ENCODE peak calls at places on chromosomes 12 and 14, in six cellular contexts. One of them, this sample, is unnamed.

GRCh38 chr14:60505448-60505847 is 3.5 kb upstream of the SIX6 start:
- DNase-seq in AG10803: no peak
- DNase-seq in heart right ventricle: no peak
- DNase-seq in astrocyte of the spinal cord: no peak
- DNase-seq in thyroid gland: no peak
- DNase-seq in adrenal gland: no peak
- DNase-seq in this sample: no peak

GRCh38 chr14:75204106-75204505 is 27.7 kb upstream of the TMED10 start:
- DNase-seq in AG10803: peak; percentile 33
- DNase-seq in heart right ventricle: no peak
- DNase-seq in astrocyte of the spinal cord: peak; percentile 23
- DNase-seq in thyroid gland: peak; percentile 20
- DNase-seq in adrenal gland: no peak
- DNase-seq in this sample: no peak

GRCh38 chr14:32078030-32078793 is 1.1 kb downstream of the ARHGAP5 start:
- DNase-seq in AG10803: peak; percentile 41
- DNase-seq in heart right ventricle: peak; percentile 46
- DNase-seq in astrocyte of the spinal cord: peak; percentile 50
- DNase-seq in thyroid gland: peak; percentile 68
- DNase-seq in adrenal gland: peak; percentile 50
- DNase-seq in this sample: peak; percentile 21

GRCh38 chr12:119025786-119026185 is 44.4 kb downstream of the SRRM4 start:
- DNase-seq in AG10803: no peak
- DNase-seq in heart right ventricle: no peak
- DNase-seq in astrocyte of the spinal cord: no peak
- DNase-seq in thyroid gland: no peak
- DNase-seq in adrenal gland: no peak
- DNase-seq in this sample: no peak

GRCh38 chr12:123024819-123025391 is 44.4 kb downstream of the ARL6IP4 start:
- DNase-seq in AG10803: peak; percentile 5
- DNase-seq in heart right ventricle: no peak
- DNase-seq in astrocyte of the spinal cord: peak; percentile 52
- DNase-seq in thyroid gland: no peak
- DNase-seq in adrenal gland: no peak
- DNase-seq in this sample: no peak

GRCh38 chr14:82180057-82180620 is 646.5 kb upstream of the SEL1L start:
- DNase-seq in AG10803: no peak
- DNase-seq in heart right ventricle: no peak
- DNase-seq in astrocyte of the spinal cord: no peak
- DNase-seq in thyroid gland: no peak
- DNase-seq in adrenal gland: no peak
- DNase-seq in this sample: no peak

GRCh38 chr12:88179436-88180014 is 37.4 kb downstream of the TMTC3 start:
- DNase-seq in AG10803: no peak
- DNase-seq in heart right ventricle: no peak
- DNase-seq in astrocyte of the spinal cord: no peak
- DNase-seq in thyroid gland: no peak
- DNase-seq in adrenal gland: no peak
- DNase-seq in this sample: no peak

GRCh38 chr14:31251028-31251958 is 43.7 kb upstream of the HECTD1 start:
- DNase-seq in AG10803: no peak
- DNase-seq in heart right ventricle: no peak
- DNase-seq in astrocyte of the spinal cord: no peak
- DNase-seq in thyroid gland: no peak
- DNase-seq in adrenal gland: no peak
- DNase-seq in this sample: no peak

GRCh38 chr14:101723061-101723595 is 38.4 kb upstream of the PPP2R5C start:
- DNase-seq in AG10803: no peak
- DNase-seq in heart right ventricle: no peak
- DNase-seq in astrocyte of the spinal cord: no peak
- DNase-seq in thyroid gland: no peak
- DNase-seq in adrenal gland: no peak
- DNase-seq in this sample: no peak

GRCh38 chr12:90548595-90548994 is 406.4 kb downstream of the CCER1 start:
- DNase-seq in AG10803: no peak
- DNase-seq in heart right ventricle: no peak
- DNase-seq in astrocyte of the spinal cord: no peak
- DNase-seq in thyroid gland: no peak
- DNase-seq in adrenal gland: no peak
- DNase-seq in this sample: no peak

GRCh38 chr14:32940066-32940651 is 1.5 kb downstream of the NPAS3 start:
- DNase-seq in AG10803: peak; percentile 6
- DNase-seq in heart right ventricle: no peak
- DNase-seq in astrocyte of the spinal cord: peak; percentile 62
- DNase-seq in thyroid gland: no peak
- DNase-seq in adrenal gland: peak; percentile 24
- DNase-seq in this sample: no peak

GRCh38 chr12:68479261-68479581 is 131.5 kb upstream of the RAP1B start:
- DNase-seq in AG10803: peak; percentile 96
- DNase-seq in heart right ventricle: no peak
- DNase-seq in astrocyte of the spinal cord: peak; percentile 40
- DNase-seq in thyroid gland: peak; percentile 51
- DNase-seq in adrenal gland: no peak
- DNase-seq in this sample: no peak

GRCh38 chr12:71158361-71158882 is 623 bp upstream of the TSPAN8 start:
- DNase-seq in AG10803: no peak
- DNase-seq in heart right ventricle: no peak
- DNase-seq in astrocyte of the spinal cord: no peak
- DNase-seq in thyroid gland: no peak
- DNase-seq in adrenal gland: no peak
- DNase-seq in this sample: no peak

GRCh38 chr14:53231166-53231565 is 78.0 kb upstream of the DDHD1 start:
- DNase-seq in AG10803: no peak
- DNase-seq in heart right ventricle: no peak
- DNase-seq in astrocyte of the spinal cord: no peak
- DNase-seq in thyroid gland: no peak
- DNase-seq in adrenal gland: no peak
- DNase-seq in this sample: no peak

GRCh38 chr12:116697305-116698130 is 40.4 kb downstream of the SPRING1 start:
- DNase-seq in AG10803: no peak
- DNase-seq in heart right ventricle: peak; percentile 35
- DNase-seq in astrocyte of the spinal cord: no peak
- DNase-seq in thyroid gland: peak; percentile 66
- DNase-seq in adrenal gland: peak; percentile 67
- DNase-seq in this sample: peak; percentile 62

GRCh38 chr14:37594916-37595808 is at the start of the genes FOXA1 and TTC6:
- DNase-seq in AG10803: peak; percentile 22
- DNase-seq in heart right ventricle: no peak
- DNase-seq in astrocyte of the spinal cord: no peak
- DNase-seq in thyroid gland: no peak
- DNase-seq in adrenal gland: peak; percentile 58
- DNase-seq in this sample: peak; percentile 32

GRCh38 chr12:85606455-85606854 is 229.8 kb downstream of the RASSF9 start:
- DNase-seq in AG10803: no peak
- DNase-seq in heart right ventricle: no peak
- DNase-seq in astrocyte of the spinal cord: no peak
- DNase-seq in thyroid gland: no peak
- DNase-seq in adrenal gland: no peak
- DNase-seq in this sample: no peak

GRCh38 chr12:85603556-85603955 is 232.7 kb downstream of the RASSF9 start:
- DNase-seq in AG10803: no peak
- DNase-seq in heart right ventricle: no peak
- DNase-seq in astrocyte of the spinal cord: no peak
- DNase-seq in thyroid gland: no peak
- DNase-seq in adrenal gland: no peak
- DNase-seq in this sample: no peak
- TF ChIP-seq CTCF in AG10803: no peak
- TF ChIP-seq CTCF in heart right ventricle: no peak
- TF ChIP-seq CTCF in astrocyte of the spinal cord: no peak
- TF ChIP-seq CTCF in thyroid gland: no peak
- TF ChIP-seq CTCF in adrenal gland: no peak
- TF ChIP-seq CTCF in this sample: no peak

GRCh38 chr12:4703676-4704075 is 16.5 kb upstream of the GALNT8 start:
- DNase-seq in AG10803: no peak
- DNase-seq in heart right ventricle: no peak
- DNase-seq in astrocyte of the spinal cord: no peak
- DNase-seq in thyroid gland: no peak
- DNase-seq in adrenal gland: no peak
- DNase-seq in this sample: no peak

GRCh38 chr12:4705824-4706223 is 14.4 kb upstream of the GALNT8 start:
- DNase-seq in AG10803: no peak
- DNase-seq in heart right ventricle: no peak
- DNase-seq in astrocyte of the spinal cord: no peak
- DNase-seq in thyroid gland: no peak
- DNase-seq in adrenal gland: no peak
- DNase-seq in this sample: no peak

GRCh38 chr12:4701383-4701782 is 18.8 kb upstream of the GALNT8 start:
- DNase-seq in AG10803: peak; percentile 2
- DNase-seq in heart right ventricle: peak; percentile 59
- DNase-seq in astrocyte of the spinal cord: no peak
- DNase-seq in thyroid gland: no peak
- DNase-seq in adrenal gland: no peak
- DNase-seq in this sample: no peak

GRCh38 chr12:4700621-4701026 is 19.6 kb upstream of the GALNT8 start:
- DNase-seq in AG10803: no peak
- DNase-seq in heart right ventricle: peak; percentile 48
- DNase-seq in astrocyte of the spinal cord: peak; percentile 52
- DNase-seq in thyroid gland: peak; percentile 79
- DNase-seq in adrenal gland: peak; percentile 2
- DNase-seq in this sample: no peak

DNA sequence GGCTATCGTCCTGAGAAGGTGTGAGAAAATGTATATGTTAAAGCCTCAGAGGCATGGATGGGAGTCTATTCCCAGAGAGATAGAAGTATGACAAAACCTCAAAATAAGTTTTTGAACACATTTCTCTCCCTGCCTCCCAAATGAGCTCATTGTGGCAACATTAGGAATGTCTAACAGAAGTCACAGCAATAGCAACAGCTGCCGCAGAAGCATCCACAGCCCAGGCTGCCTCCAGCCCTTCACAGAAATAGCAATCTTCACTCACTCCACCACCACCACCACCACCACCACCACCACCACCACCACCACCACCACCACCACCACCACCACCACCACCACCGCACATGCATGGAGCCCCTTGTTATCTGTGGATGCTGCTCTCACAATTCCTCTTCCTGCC is 18.3 kb upstream of the GALNT8 start:
- DNase-seq in AG10803: peak; percentile 46
- DNase-seq in heart right ventricle: no peak
- DNase-seq in astrocyte of the spinal cord: no peak
- DNase-seq in thyroid gland: no peak
- DNase-seq in adrenal gland: no peak
- DNase-seq in this sample: no peak
- TF ChIP-seq CTCF in AG10803: no peak
- TF ChIP-seq CTCF in heart right ventricle: no peak
- TF ChIP-seq CTCF in astrocyte of the spinal cord: no peak
- TF ChIP-seq CTCF in thyroid gland: no peak
- TF ChIP-seq CTCF in adrenal gland: no peak
- TF ChIP-seq CTCF in this sample: no peak

DNA sequence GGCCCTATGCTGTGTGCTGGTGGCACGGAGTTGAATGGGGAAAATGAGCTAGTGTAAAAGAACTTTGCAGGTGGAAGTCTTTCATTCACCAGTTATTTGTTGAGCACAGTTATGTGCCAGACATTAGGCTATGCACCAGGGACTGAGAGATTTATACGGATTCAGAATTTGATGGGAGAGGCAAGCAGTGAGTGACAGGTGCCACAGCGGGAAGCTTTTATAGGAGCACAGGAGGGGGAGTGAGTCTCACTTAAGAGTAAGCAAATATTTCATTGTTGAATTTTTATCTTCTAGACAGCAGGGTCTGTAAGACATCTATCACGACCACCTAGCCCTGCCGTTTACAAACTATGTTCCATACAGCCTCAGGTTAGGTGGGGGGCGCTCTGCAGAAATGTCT is 320.6 kb downstream of the SNAPC1 start:
- DNase-seq in AG10803: no peak
- DNase-seq in heart right ventricle: no peak
- DNase-seq in astrocyte of the spinal cord: no peak
- DNase-seq in thyroid gland: no peak
- DNase-seq in adrenal gland: no peak
- DNase-seq in this sample: no peak
- TF ChIP-seq CTCF in AG10803: no peak
- TF ChIP-seq CTCF in heart right ventricle: no peak
- TF ChIP-seq CTCF in astrocyte of the spinal cord: no peak
- TF ChIP-seq CTCF in thyroid gland: no peak
- TF ChIP-seq CTCF in adrenal gland: no peak
- TF ChIP-seq CTCF in this sample: no peak

DNA sequence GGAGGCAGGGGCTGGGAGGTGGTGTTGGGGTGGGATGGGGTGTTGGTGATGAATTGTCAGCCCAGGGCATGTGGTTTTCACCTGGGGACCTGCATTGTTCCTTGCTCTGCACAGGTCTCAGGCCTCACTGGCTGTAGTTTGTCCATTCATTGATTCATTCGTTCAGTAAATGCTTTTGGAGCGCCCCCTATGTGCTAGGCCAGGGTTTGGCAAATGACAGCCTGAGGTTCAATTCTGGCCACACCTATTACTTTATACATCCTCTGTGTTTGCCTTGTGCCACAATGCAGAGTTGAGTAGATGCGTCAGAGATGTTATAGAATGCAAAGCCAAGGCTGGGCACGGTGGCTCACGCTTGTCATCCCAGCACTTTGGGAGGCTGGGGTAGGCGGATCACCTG is 4.7 kb downstream of the ADCK1 start:
- DNase-seq in AG10803: no peak
- DNase-seq in heart right ventricle: no peak
- DNase-seq in astrocyte of the spinal cord: no peak
- DNase-seq in thyroid gland: no peak
- DNase-seq in adrenal gland: peak; percentile 7
- DNase-seq in this sample: no peak
- TF ChIP-seq CTCF in AG10803: peak; percentile 2
- TF ChIP-seq CTCF in heart right ventricle: peak; percentile 4
- TF ChIP-seq CTCF in astrocyte of the spinal cord: peak; percentile 34
- TF ChIP-seq CTCF in thyroid gland: no peak
- TF ChIP-seq CTCF in adrenal gland: no peak
- TF ChIP-seq CTCF in this sample: peak; percentile 39

This sample was measured in BE2C.